ENCODE peak calls at places on chromosomes 11 and 22, in eight cellular contexts. B, X, N, M, L, Q, H and T are unnamed samples.

GRCh38 chr11:130470832-130471706 is 22.6 kb downstream of the ADAMTS15 start:
- DNase-seq in L (no peak), H (no peak), B (no peak), X (no peak), N (no peak), Q (no peak), M (no peak), T (no peak)

GRCh38 chr11:64222651-64223000 is 3.4 kb downstream of the TRPT1 start:
- DNase-seq in Q (no peak), B (no peak), H (no peak), X (no peak), N (no peak), M (no peak), L (no peak), T (no peak)

GRCh38 chr11:14015711-14016110 is 53.2 kb downstream of the SPON1 start:
- DNase-seq in M (no peak), N (no peak), X (no peak), B (no peak), L (no peak), Q (no peak), H (no peak), T (peak)

GRCh38 chr11:102794382-102794781 is 3.6 kb downstream of the MMP1 start:
- DNase-seq in B (no peak), H (no peak), M (peak), N (no peak), Q (no peak), X (peak), L (no peak), T (peak)

GRCh38 chr11:3157381-3158130 is 7.6 kb downstream of the OSBPL5 start:
- DNase-seq in H (no peak), M (peak), L (no peak), Q (no peak), X (no peak), B (no peak), N (no peak), T (no peak)

GRCh38 chr22:25281675-25282345 is 62.4 kb downstream of the CRYBB2 start:
- DNase-seq in H (no peak), X (no peak), L (no peak), B (no peak), M (no peak), N (no peak), Q (no peak), T (no peak)

GRCh38 chr22:39690901-39691620 is 120.5 kb downstream of the CACNA1I start:
- DNase-seq in L (no peak), M (peak), B (no peak), N (no peak), Q (no peak), H (peak), X (no peak), T (no peak)

GRCh38 chr11:107770546-107770945 is 58.7 kb upstream of the SLN start:
- DNase-seq in H (no peak), N (no peak), L (no peak), Q (no peak), B (no peak), X (no peak), M (no peak), T (peak)

GRCh38 chr11:123227763-123228488 is 32.9 kb upstream of the CLMP start:
- DNase-seq in L (no peak), H (no peak), X (no peak), N (no peak), M (no peak), B (no peak), Q (no peak), T (no peak)

GRCh38 chr11:73262851-73263495 is 9.2 kb upstream of the P2RY6 start:
- DNase-seq in Q (no peak), L (no peak), X (no peak), H (no peak), M (no peak), B (no peak), N (no peak), T (peak)

GRCh38 chr22:44168206-44168605 is 12.5 kb upstream of the PARVG start:
- DNase-seq in L (no peak), B (no peak), Q (no peak), N (no peak), M (no peak), H (no peak), X (no peak), T (no peak)

GRCh38 chr22:48974443-48975251 is 853.0 kb downstream of the BRD1 start:
- DNase-seq in B (no peak), L (no peak), X (no peak), M (no peak), H (no peak), N (no peak), Q (no peak), T (no peak)

GRCh38 chr11:45665206-45665932 is at the start of gene CHST1:
- DNase-seq in N (no peak), B (no peak), M (peak), L (no peak), Q (peak), H (peak), X (no peak), T (peak)

GRCh38 chr11:15053201-15053685 is 20.1 kb upstream of the CALCB start:
- DNase-seq in M (peak), N (peak), L (no peak), B (no peak), H (no peak), Q (no peak), X (no peak), T (peak)

GRCh38 chr11:14258177-14258935 is 100.6 kb downstream of the RRAS2 start:
- DNase-seq in H (no peak), M (no peak), Q (peak), L (no peak), N (peak), B (no peak), X (no peak), T (peak)

GRCh38 chr22:45582236-45582954 is 79.7 kb downstream of the FBLN1 start:
- DNase-seq in B (no peak), L (no peak), M (no peak), N (no peak), X (no peak), Q (no peak), H (no peak), T (no peak)

GRCh38 chr11:82225930-82226329 is 507.7 kb downstream of the FAM181B start:
- DNase-seq in M (no peak), L (no peak), B (no peak), H (no peak), N (no peak), Q (no peak), X (no peak), T (no peak)

GRCh38 chr22:40540265-40540664 is 96.3 kb downstream of the MRTFA start:
- DNase-seq in B (no peak), H (no peak), M (no peak), N (no peak), L (no peak), X (no peak), Q (no peak), T (no peak)

GRCh38 chr11:66725646-66726045 is 3.4 kb downstream of the SPTBN2 start:
- DNase-seq in M (no peak), L (no peak), Q (no peak), X (no peak), N (no peak), H (no peak), B (no peak), T (no peak)

GRCh38 chr11:104694259-104695070 is 203.8 kb downstream of the CASP12 start:
- DNase-seq in M (no peak), N (no peak), L (no peak), H (no peak), X (peak), B (no peak), Q (no peak), T (no peak)

GRCh38 chr22:44200855-44201550 is 20.3 kb downstream of the PARVG start:
- DNase-seq in N (no peak), B (no peak), L (no peak), Q (no peak), H (no peak), X (no peak), M (no peak), T (no peak)

GRCh38 chr11:33869511-33870422 is 22.1 kb downstream of the LMO2 start:
- DNase-seq in B (no peak), L (no peak), N (no peak), M (peak), Q (peak), X (no peak), H (no peak), T (peak)

GRCh38 chr11:8354622-8355417 is 91.1 kb upstream of the LMO1 start:
- DNase-seq in Q (no peak), X (no peak), M (no peak), N (no peak), B (no peak), H (no peak), L (no peak), T (peak)

GRCh38 chr11:69153661-69154060 is 2.1 kb upstream of the SMIM38 start:
- DNase-seq in B (no peak), H (no peak), L (no peak), X (no peak), M (no peak), N (no peak), Q (no peak), T (no peak)

GRCh38 chr22:29470159-29470855 is 9.7 kb upstream of the NEFH start:
- DNase-seq in L (peak), M (peak), H (peak), N (no peak), Q (peak), B (peak), X (no peak), T (no peak)

GRCh38 chr11:112977620-112978212 is 16.5 kb downstream of the NCAM1 start:
- DNase-seq in Q (no peak), B (no peak), L (no peak), H (no peak), X (no peak), N (peak), M (no peak), T (peak)

GRCh38 chr11:32334822-32335221 is 100.5 kb downstream of the WT1 start:
- DNase-seq in X (no peak), M (peak), N (no peak), L (no peak), Q (peak), B (no peak), H (peak), T (no peak)

GRCh38 chr11:69253028-69253427 is 40.9 kb upstream of the MYEOV start:
- DNase-seq in M (no peak), X (peak), N (no peak), B (no peak), H (no peak), L (no peak), Q (no peak), T (no peak)

GRCh38 chr11:72451836-72452376 is 17.6 kb upstream of the CLPB start:
- DNase-seq in Q (no peak), X (no peak), H (no peak), M (no peak), B (no peak), L (no peak), N (no peak), T (no peak)

GRCh38 chr11:28842716-28843115 is 734.5 kb downstream of the METTL15 start:
- DNase-seq in M (no peak), Q (no peak), L (no peak), H (no peak), B (no peak), X (no peak), N (no peak), T (no peak)

GRCh38 chr22:41966607-41967240 is 2.5 kb upstream of the SEPTIN3 start:
- DNase-seq in Q (peak), H (no peak), X (peak), N (peak), M (peak), B (peak), L (peak), T (peak)

GRCh38 chr11:104841973-104842372 is 56.3 kb downstream of the CASP12 start:
- DNase-seq in L (no peak), N (no peak), M (no peak), Q (no peak), X (no peak), B (no peak), H (no peak), T (no peak)

GRCh38 chr11:35567737-35568465 is 42.5 kb upstream of the PAMR1 start:
- DNase-seq in B (no peak), L (no peak), N (no peak), X (no peak), H (no peak), Q (no peak), M (no peak), T (no peak)

GRCh38 chr11:74473382-74474201 is 6.2 kb upstream of the KCNE3 start:
- DNase-seq in Q (no peak), N (no peak), L (no peak), M (no peak), H (no peak), B (no peak), X (no peak), T (no peak)

GRCh38 chr11:115869780-115870431 is 365.7 kb upstream of the CADM1 start:
- DNase-seq in H (no peak), M (no peak), L (no peak), N (no peak), X (no peak), Q (peak), B (no peak), T (no peak)

GRCh38 chr11:10588904-10589303 is 20.4 kb upstream of the LYVE1 start:
- DNase-seq in Q (no peak), H (no peak), L (no peak), N (no peak), M (no peak), B (no peak), X (no peak), T (peak)

GRCh38 chr22:25668437-25668836 is 73.6 kb upstream of the MYO18B start:
- DNase-seq in M (no peak), H (no peak), B (no peak), N (peak), X (no peak), L (no peak), Q (no peak), T (peak)

GRCh38 chr11:8339592-8340022 is 75.9 kb upstream of the LMO1 start:
- DNase-seq in L (no peak), X (no peak), N (no peak), M (no peak), Q (no peak), B (no peak), H (no peak), T (no peak)